ENCODE peak calls at places on chromosome 16, in seven cellular contexts. G, Z, P, M, X, K and O are unnamed samples.

GRCh38 chr16:75614247-75614897 is 8.7 kb downstream of the ADAT1 start:
- DNase-seq in G (no peak), Z (no peak), P (peak), M (no peak), X (no peak), K (no peak), O (no peak)

GRCh38 chr16:88815901-88816589 is 4.3 kb upstream of the APRT start:
- DNase-seq in G (no peak), Z (peak), P (no peak), M (peak), X (peak), K (no peak), O (no peak)

GRCh38 chr16:78142784-78143183 is 43.3 kb downstream of the WWOX start:
- DNase-seq in G (no peak), Z (no peak), P (no peak), M (no peak), X (no peak), K (no peak), O (no peak)

GRCh38 chr16:83215417-83216001 is 588.7 kb downstream of the CDH13 start:
- DNase-seq in G (peak), Z (peak), P (peak), M (peak), X (peak), K (peak), O (no peak)

GRCh38 chr16:13982446-13982845 is 62.5 kb downstream of the ERCC4 start:
- DNase-seq in G (no peak), Z (peak), P (peak), M (no peak), X (no peak), K (no peak), O (no peak)

GRCh38 chr16:57023541-57024249 is 34.3 kb downstream of the NLRC5 start:
- DNase-seq in G (no peak), Z (no peak), P (no peak), M (no peak), X (no peak), K (no peak), O (no peak)

GRCh38 chr16:12350945-12351344 is 374.4 kb downstream of the SNX29 start:
- DNase-seq in G (no peak), Z (no peak), P (no peak), M (peak), X (no peak), K (no peak), O (no peak)

GRCh38 chr16:87358250-87358649 is 25.3 kb downstream of the FBXO31 start:
- DNase-seq in G (no peak), Z (no peak), P (no peak), M (no peak), X (no peak), K (no peak), O (no peak)

GRCh38 chr16:9046667-9047055 is 44.8 kb upstream of the HAPSTR1 start:
- DNase-seq in G (no peak), Z (no peak), P (no peak), M (no peak), X (no peak), K (no peak), O (no peak)

GRCh38 chr16:71499775-71500364 is 10.7 kb upstream of the ZNF19 start:
- DNase-seq in G (peak), Z (peak), P (peak), M (peak), X (no peak), K (no peak), O (no peak)

GRCh38 chr16:19757762-19758595 is 39.9 kb downstream of the IQCK start:
- DNase-seq in G (no peak), Z (no peak), P (no peak), M (no peak), X (no peak), K (no peak), O (no peak)

GRCh38 chr16:19716183-19716582 is 1.8 kb downstream of the KNOP1 start:
- DNase-seq in G (no peak), Z (no peak), P (no peak), M (no peak), X (no peak), K (no peak), O (no peak)

GRCh38 chr16:8948069-8948593 is 15.6 kb downstream of the USP7 start:
- DNase-seq in G (no peak), Z (no peak), P (no peak), M (no peak), X (no peak), K (no peak), O (no peak)

GRCh38 chr16:57446530-57447141 is 549 bp downstream of the CIAPIN1 start:
- DNase-seq in G (peak), Z (no peak), P (peak), M (peak), X (peak), K (no peak), O (no peak)

GRCh38 chr16:90047714-90048346 is 28.6 kb upstream of the DBNDD1 start:
- DNase-seq in G (no peak), Z (peak), P (no peak), M (no peak), X (no peak), K (no peak), O (no peak)

GRCh38 chr16:22250522-22250921 is 44.4 kb downstream of the EEF2K start:
- DNase-seq in G (no peak), Z (no peak), P (no peak), M (no peak), X (no peak), K (no peak), O (no peak)

GRCh38 chr16:48607056-48607825 is 2.7 kb downstream of the N4BP1 start:
- DNase-seq in G (no peak), Z (no peak), P (peak), M (peak), X (peak), K (no peak), O (no peak)

GRCh38 chr16:85798283-85798776 is 1.0 kb downstream of the EMC8 start:
- DNase-seq in G (no peak), Z (no peak), P (no peak), M (no peak), X (no peak), K (no peak), O (no peak)

GRCh38 chr16:10521681-10522274 is 58.6 kb downstream of the EMP2 start:
- DNase-seq in G (peak), Z (peak), P (peak), M (peak), X (peak), K (no peak), O (no peak)

DNA sequence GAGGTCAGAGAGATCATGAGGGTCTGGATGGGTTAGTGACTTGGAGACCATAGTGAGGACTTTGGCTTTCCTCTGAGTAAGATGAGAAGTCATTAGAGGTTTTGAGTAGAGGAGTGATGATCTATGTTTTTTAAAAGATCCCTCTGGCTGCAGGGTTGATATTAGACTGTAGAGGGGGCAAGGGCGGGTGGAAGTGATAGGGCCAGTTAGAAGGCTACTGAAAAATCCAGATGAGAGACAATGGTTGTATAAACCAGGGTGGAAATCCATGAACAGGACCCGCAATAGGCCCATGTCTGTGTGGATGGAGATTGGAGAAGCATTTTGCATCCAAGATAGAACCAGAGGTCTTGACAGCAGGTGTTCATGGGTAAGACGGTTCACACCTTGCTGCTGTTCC is 9.8 kb downstream of the ITGAL start:
- DNase-seq in G (no peak), Z (no peak), P (no peak), M (no peak), X (no peak), K (no peak), O (no peak)
- TF ChIP-seq CTCF in G (no peak), Z (no peak), P (peak), M (no peak), X (no peak), K (no peak), O (no peak)

GRCh38 chr16:68361485-68361884 is 50.7 kb downstream of the PRMT7 start:
- DNase-seq in G (no peak), Z (no peak), P (no peak), M (no peak), X (no peak), K (no peak), O (no peak)

GRCh38 chr16:68363847-68364600 is 53.2 kb downstream of the PRMT7 start:
- DNase-seq in G (peak), Z (no peak), P (no peak), M (no peak), X (no peak), K (no peak), O (no peak)

GRCh38 chr16:68362314-68362913 is 51.6 kb downstream of the PRMT7 start:
- DNase-seq in G (no peak), Z (no peak), P (no peak), M (no peak), X (no peak), K (no peak), O (no peak)

GRCh38 chr16:68364601-68364998 is 53.8 kb downstream of the PRMT7 start:
- DNase-seq in G (no peak), Z (peak), P (no peak), M (no peak), X (no peak), K (no peak), O (no peak)

GRCh38 chr16:68362952-68363846 is 52.4 kb downstream of the PRMT7 start:
- DNase-seq in G (no peak), Z (no peak), P (no peak), M (no peak), X (no peak), K (no peak), O (no peak)
- TF ChIP-seq CTCF in G (no peak), Z (no peak), P (no peak), M (no peak), X (no peak), K (no peak), O (no peak)

GRCh38 chr16:661184-661821 is 6.6 kb upstream of the RHOT2 start:
- DNase-seq in G (no peak), Z (no peak), P (no peak), M (no peak), X (no peak), K (no peak), O (no peak)
- TF ChIP-seq CTCF in G (no peak), Z (no peak), P (peak), M (no peak), X (no peak), K (no peak), O (peak)

DNA sequence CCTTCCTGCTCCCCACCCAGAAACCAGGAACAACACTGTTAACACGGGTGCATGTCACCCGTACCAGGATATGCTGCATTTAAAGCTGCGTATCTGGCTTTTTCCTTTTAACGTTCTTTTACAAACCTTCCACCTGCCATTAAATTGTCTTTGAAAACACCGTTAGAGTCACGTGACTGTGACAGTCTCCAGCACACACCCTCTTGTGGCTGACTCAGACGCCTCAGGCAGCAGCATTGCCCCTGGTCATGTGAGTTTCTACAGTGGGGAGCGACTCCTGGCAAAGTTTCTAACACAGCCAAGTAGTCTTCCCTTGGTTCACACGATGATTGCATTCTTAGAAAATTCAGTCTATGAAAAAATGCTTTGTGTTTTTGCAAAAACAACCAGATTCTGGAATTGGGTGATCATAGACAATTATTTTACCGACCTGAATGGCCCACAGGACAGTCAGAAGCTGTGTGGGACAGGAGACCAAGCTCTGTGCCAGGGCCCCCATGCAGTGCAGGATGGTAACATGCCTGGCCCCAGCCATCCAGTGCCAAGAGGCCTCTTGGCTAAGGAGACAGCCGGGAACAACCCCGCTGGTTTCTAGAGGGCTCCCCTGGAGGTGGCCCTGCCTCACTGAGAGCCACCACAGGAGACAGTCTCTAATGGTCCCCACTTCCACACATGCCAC is 199.1 kb downstream of the KATNIP start:
- DNase-seq in G (peak), Z (no peak), P (peak), M (peak), X (no peak), K (no peak), O (peak)
- TF ChIP-seq CTCF in G (peak), Z (peak), P (peak), M (no peak), X (no peak), K (no peak), O (no peak)

DNA sequence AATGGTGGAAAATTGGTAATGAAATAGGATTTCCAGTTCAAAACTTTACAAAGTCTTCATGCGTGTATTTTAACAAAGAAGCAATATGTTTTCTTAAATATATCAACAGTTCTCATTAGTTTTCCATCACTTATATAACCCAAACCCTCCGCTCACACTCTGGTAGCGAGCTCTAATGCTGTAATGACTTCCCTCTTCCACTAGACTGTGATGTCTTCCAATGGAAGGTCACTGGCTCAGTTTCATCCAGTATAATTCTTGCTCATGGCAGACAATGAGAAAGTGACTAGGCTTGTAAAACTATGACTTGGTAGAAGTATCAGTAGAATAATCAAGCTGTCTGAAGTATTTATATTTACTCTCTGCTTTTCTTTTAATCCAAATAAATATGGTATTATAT is 32.8 kb downstream of the NETO2 start:
- DNase-seq in G (no peak), Z (no peak), P (no peak), M (peak), X (no peak), K (no peak), O (no peak)
- TF ChIP-seq CTCF in G (no peak), Z (peak), P (no peak), M (no peak), X (no peak), K (no peak), O (no peak)

GRCh38 chr16:3112881-3113574 is 642 bp downstream of the ZNF205 start:
- DNase-seq in G (peak), Z (no peak), P (no peak), M (no peak), X (no peak), K (no peak), O (no peak)

GRCh38 chr16:3118204-3118790 is 5.9 kb downstream of the ZNF205 start:
- DNase-seq in G (no peak), Z (no peak), P (no peak), M (no peak), X (no peak), K (no peak), O (no peak)

GRCh38 chr16:3115011-3115410 is 2.6 kb downstream of the ZNF205 start:
- DNase-seq in G (no peak), Z (no peak), P (no peak), M (no peak), X (no peak), K (no peak), O (no peak)

GRCh38 chr16:3113765-3114479 is 1.5 kb downstream of the ZNF205 start:
- DNase-seq in G (no peak), Z (no peak), P (peak), M (peak), X (no peak), K (no peak), O (no peak)

DNA sequence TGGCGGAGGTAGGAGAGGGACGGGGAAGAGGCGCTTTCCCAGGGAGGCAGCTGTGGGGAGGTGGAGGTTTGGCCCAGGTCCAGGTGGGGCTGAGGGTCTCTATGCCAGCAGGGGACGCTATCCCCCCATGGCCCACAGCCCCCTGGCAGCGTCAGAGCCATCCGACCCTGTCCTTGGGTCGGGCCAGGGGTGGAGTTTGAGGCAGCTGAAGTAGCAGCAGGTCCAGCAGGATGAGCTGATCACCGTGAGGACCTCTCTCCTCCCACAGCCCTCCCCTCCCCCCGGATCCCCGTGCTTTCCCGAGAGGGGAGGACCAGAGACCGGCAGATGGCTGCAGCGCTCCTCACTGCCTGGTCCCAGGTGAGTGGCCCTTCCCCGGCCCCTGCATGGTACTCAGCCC is 3.2 kb downstream of the ZNF205 start:
- DNase-seq in G (no peak), Z (no peak), P (no peak), M (no peak), X (no peak), K (no peak), O (no peak)
- TF ChIP-seq CTCF in G (no peak), Z (peak), P (peak), M (no peak), X (no peak), K (no peak), O (no peak)